ENCODE peak calls at places on chromosomes 4 and X, in seven cellular contexts. One of them, this sample, is unnamed.

GRCh38 chr4:146342600-146343192 is 128.4 kb downstream of the REELD1 start:
- DNase-seq in left ventricle myocardium inferior: no peak
- DNase-seq in endothelial cell: peak; percentile 11
- DNase-seq in heart right ventricle: no peak
- DNase-seq in fibroblast of the aortic adventitia: peak; percentile 71
- DNase-seq in psoas muscle: no peak
- DNase-seq in HFFc6: peak; percentile 29
- DNase-seq in this sample: peak; percentile 19

GRCh38 chrX:26373829-26374228 is 157.9 kb downstream of the MAGEB5 start:
- DNase-seq in left ventricle myocardium inferior: no peak
- DNase-seq in endothelial cell: no peak
- DNase-seq in heart right ventricle: no peak
- DNase-seq in fibroblast of the aortic adventitia: no peak
- DNase-seq in psoas muscle: no peak
- DNase-seq in HFFc6: no peak
- DNase-seq in this sample: no peak

GRCh38 chr4:76449824-76450223 is 14.8 kb downstream of the SHROOM3 start:
- DNase-seq in left ventricle myocardium inferior: no peak
- DNase-seq in endothelial cell: no peak
- DNase-seq in heart right ventricle: no peak
- DNase-seq in fibroblast of the aortic adventitia: peak; percentile 68
- DNase-seq in psoas muscle: no peak
- DNase-seq in HFFc6: no peak
- DNase-seq in this sample: no peak

GRCh38 chr4:141391293-141391692 is 170.6 kb downstream of the ZNF330 start:
- DNase-seq in left ventricle myocardium inferior: no peak
- DNase-seq in endothelial cell: no peak
- DNase-seq in heart right ventricle: no peak
- DNase-seq in fibroblast of the aortic adventitia: no peak
- DNase-seq in psoas muscle: no peak
- DNase-seq in HFFc6: peak; percentile 24
- DNase-seq in this sample: no peak

GRCh38 chr4:129708776-129709175 is 612.8 kb downstream of the C4orf33 start:
- DNase-seq in left ventricle myocardium inferior: no peak
- DNase-seq in endothelial cell: no peak
- DNase-seq in heart right ventricle: no peak
- DNase-seq in fibroblast of the aortic adventitia: no peak
- DNase-seq in psoas muscle: no peak
- DNase-seq in HFFc6: no peak
- DNase-seq in this sample: no peak

GRCh38 chr4:834368-835147 is 8.6 kb upstream of the CPLX1 start:
- DNase-seq in left ventricle myocardium inferior: no peak
- DNase-seq in endothelial cell: no peak
- DNase-seq in heart right ventricle: no peak
- DNase-seq in fibroblast of the aortic adventitia: no peak
- DNase-seq in psoas muscle: peak; percentile 40
- DNase-seq in HFFc6: no peak
- DNase-seq in this sample: no peak

GRCh38 chrX:48835524-48836329 is at the start of gene PCSK1N:
- DNase-seq in left ventricle myocardium inferior: no peak
- DNase-seq in endothelial cell: no peak
- DNase-seq in heart right ventricle: no peak
- DNase-seq in fibroblast of the aortic adventitia: no peak
- DNase-seq in psoas muscle: no peak
- DNase-seq in HFFc6: no peak
- DNase-seq in this sample: peak; percentile 81

GRCh38 chr4:152415980-152416379 is 119.9 kb downstream of the FBXW7 start:
- DNase-seq in left ventricle myocardium inferior: no peak
- DNase-seq in endothelial cell: no peak
- DNase-seq in heart right ventricle: no peak
- DNase-seq in fibroblast of the aortic adventitia: peak; percentile 37
- DNase-seq in psoas muscle: no peak
- DNase-seq in HFFc6: peak; percentile 65
- DNase-seq in this sample: no peak

GRCh38 chrX:73855546-73855945 is 292.5 kb downstream of the CHIC1 start:
- DNase-seq in left ventricle myocardium inferior: peak; percentile 19
- DNase-seq in endothelial cell: peak; percentile 61
- DNase-seq in heart right ventricle: peak; percentile 13
- DNase-seq in fibroblast of the aortic adventitia: peak; percentile 85
- DNase-seq in psoas muscle: peak; percentile 63
- DNase-seq in HFFc6: peak; percentile 45
- DNase-seq in this sample: peak; percentile 58

GRCh38 chr4:10703146-10703545 is 18.6 kb upstream of the CLNK start:
- DNase-seq in left ventricle myocardium inferior: no peak
- DNase-seq in endothelial cell: no peak
- DNase-seq in heart right ventricle: no peak
- DNase-seq in fibroblast of the aortic adventitia: no peak
- DNase-seq in psoas muscle: no peak
- DNase-seq in HFFc6: no peak
- DNase-seq in this sample: no peak

GRCh38 chr4:149723065-149723464 is 92.6 kb downstream of the IQCM start:
- DNase-seq in left ventricle myocardium inferior: no peak
- DNase-seq in endothelial cell: no peak
- DNase-seq in heart right ventricle: no peak
- DNase-seq in fibroblast of the aortic adventitia: no peak
- DNase-seq in psoas muscle: no peak
- DNase-seq in HFFc6: no peak
- DNase-seq in this sample: no peak

GRCh38 chrX:43504394-43504793 is 151.7 kb upstream of the MAOA start:
- DNase-seq in left ventricle myocardium inferior: no peak
- DNase-seq in endothelial cell: no peak
- DNase-seq in heart right ventricle: no peak
- DNase-seq in fibroblast of the aortic adventitia: no peak
- DNase-seq in psoas muscle: no peak
- DNase-seq in HFFc6: no peak
- DNase-seq in this sample: no peak

GRCh38 chr4:147548251-147548650 is 67.4 kb downstream of the EDNRA start:
- DNase-seq in left ventricle myocardium inferior: no peak
- DNase-seq in endothelial cell: no peak
- DNase-seq in heart right ventricle: no peak
- DNase-seq in fibroblast of the aortic adventitia: peak; percentile 47
- DNase-seq in psoas muscle: no peak
- DNase-seq in HFFc6: no peak
- DNase-seq in this sample: no peak

GRCh38 chrX:37685452-37686347 is at the start of gene XK:
- DNase-seq in left ventricle myocardium inferior: peak; percentile 33
- DNase-seq in endothelial cell: peak; percentile 45
- DNase-seq in heart right ventricle: peak; percentile 42
- DNase-seq in fibroblast of the aortic adventitia: peak; percentile 6
- DNase-seq in psoas muscle: peak; percentile 79
- DNase-seq in HFFc6: no peak
- DNase-seq in this sample: peak; percentile 75

GRCh38 chr4:179836179-179837075 is 2394.2 kb upstream of the AGA start:
- DNase-seq in left ventricle myocardium inferior: no peak
- DNase-seq in endothelial cell: no peak
- DNase-seq in heart right ventricle: no peak
- DNase-seq in fibroblast of the aortic adventitia: no peak
- DNase-seq in psoas muscle: no peak
- DNase-seq in HFFc6: no peak
- DNase-seq in this sample: no peak

GRCh38 chr4:171017596-171017995 is 795.6 kb upstream of the GALNTL6 start:
- DNase-seq in left ventricle myocardium inferior: no peak
- DNase-seq in endothelial cell: no peak
- DNase-seq in heart right ventricle: no peak
- DNase-seq in fibroblast of the aortic adventitia: no peak
- DNase-seq in psoas muscle: no peak
- DNase-seq in HFFc6: no peak
- DNase-seq in this sample: no peak

GRCh38 chrX:134604701-134605271 is 53.5 kb downstream of the PLAC1 start:
- DNase-seq in left ventricle myocardium inferior: peak; percentile 14
- DNase-seq in endothelial cell: no peak
- DNase-seq in heart right ventricle: no peak
- DNase-seq in fibroblast of the aortic adventitia: peak; percentile 74
- DNase-seq in psoas muscle: no peak
- DNase-seq in HFFc6: no peak
- DNase-seq in this sample: peak; percentile 39

GRCh38 chr4:128601992-128602695 is 207.4 kb upstream of the JADE1 start:
- DNase-seq in left ventricle myocardium inferior: peak; percentile 24
- DNase-seq in endothelial cell: no peak
- DNase-seq in heart right ventricle: peak; percentile 23
- DNase-seq in fibroblast of the aortic adventitia: peak; percentile 51
- DNase-seq in psoas muscle: no peak
- DNase-seq in HFFc6: peak; percentile 53
- DNase-seq in this sample: no peak

GRCh38 chr4:172892300-172892699 is 276.3 kb upstream of the GALNT7 start:
- DNase-seq in left ventricle myocardium inferior: no peak
- DNase-seq in endothelial cell: peak; percentile 14
- DNase-seq in heart right ventricle: no peak
- DNase-seq in fibroblast of the aortic adventitia: peak; percentile 22
- DNase-seq in psoas muscle: no peak
- DNase-seq in HFFc6: no peak
- DNase-seq in this sample: peak; percentile 10

GRCh38 chr4:133866328-133866699 is 335.3 kb downstream of the PABPC4L start:
- DNase-seq in left ventricle myocardium inferior: no peak
- DNase-seq in endothelial cell: no peak
- DNase-seq in heart right ventricle: no peak
- DNase-seq in fibroblast of the aortic adventitia: peak; percentile 65
- DNase-seq in psoas muscle: no peak
- DNase-seq in HFFc6: no peak
- DNase-seq in this sample: no peak

GRCh38 chrX:123807825-123808416 is 51.9 kb upstream of the XIAP start:
- DNase-seq in left ventricle myocardium inferior: no peak
- DNase-seq in endothelial cell: no peak
- DNase-seq in heart right ventricle: no peak
- DNase-seq in fibroblast of the aortic adventitia: peak; percentile 44
- DNase-seq in psoas muscle: no peak
- DNase-seq in HFFc6: peak; percentile 38
- DNase-seq in this sample: no peak

GRCh38 chrX:134669378-134670098 is 11.3 kb upstream of the PLAC1 start:
- DNase-seq in left ventricle myocardium inferior: peak; percentile 19
- DNase-seq in endothelial cell: no peak
- DNase-seq in heart right ventricle: peak; percentile 10
- DNase-seq in fibroblast of the aortic adventitia: peak; percentile 93
- DNase-seq in psoas muscle: peak; percentile 64
- DNase-seq in HFFc6: peak; percentile 89
- DNase-seq in this sample: no peak

GRCh38 chr4:175127314-175127713 is 209.2 kb downstream of the ADAM29 start:
- DNase-seq in left ventricle myocardium inferior: no peak
- DNase-seq in endothelial cell: no peak
- DNase-seq in heart right ventricle: no peak
- DNase-seq in fibroblast of the aortic adventitia: no peak
- DNase-seq in psoas muscle: no peak
- DNase-seq in HFFc6: no peak
- DNase-seq in this sample: no peak

DNA sequence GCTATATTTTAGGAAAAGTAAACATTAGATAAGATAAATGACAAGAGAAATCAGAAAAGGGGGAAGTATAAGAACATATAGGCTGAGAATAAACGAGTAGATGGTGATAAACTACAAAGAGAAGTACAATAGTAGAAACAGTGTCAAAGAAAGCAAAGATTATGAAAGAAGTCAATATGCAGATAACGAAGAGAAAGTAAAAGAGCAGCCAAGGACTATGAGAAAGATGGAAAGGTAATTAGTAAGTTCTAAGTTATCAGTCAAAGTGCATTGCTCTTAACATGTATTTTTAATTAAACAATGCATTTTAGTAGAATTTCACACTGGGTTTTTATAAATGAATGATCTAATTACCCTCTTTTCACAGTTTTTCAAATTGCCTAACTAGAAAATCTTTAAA is 1801.3 kb upstream of the PCDH10 start:
- DNase-seq in left ventricle myocardium inferior: no peak
- DNase-seq in endothelial cell: no peak
- DNase-seq in heart right ventricle: no peak
- DNase-seq in fibroblast of the aortic adventitia: no peak
- DNase-seq in psoas muscle: no peak
- DNase-seq in HFFc6: no peak
- DNase-seq in this sample: no peak
- TF ChIP-seq CTCF in left ventricle myocardium inferior: no peak
- TF ChIP-seq CTCF in endothelial cell: no peak
- TF ChIP-seq CTCF in heart right ventricle: no peak
- TF ChIP-seq CTCF in fibroblast of the aortic adventitia: no peak
- TF ChIP-seq CTCF in psoas muscle: no peak
- TF ChIP-seq CTCF in HFFc6: no peak
- TF ChIP-seq CTCF in this sample: no peak

DNA sequence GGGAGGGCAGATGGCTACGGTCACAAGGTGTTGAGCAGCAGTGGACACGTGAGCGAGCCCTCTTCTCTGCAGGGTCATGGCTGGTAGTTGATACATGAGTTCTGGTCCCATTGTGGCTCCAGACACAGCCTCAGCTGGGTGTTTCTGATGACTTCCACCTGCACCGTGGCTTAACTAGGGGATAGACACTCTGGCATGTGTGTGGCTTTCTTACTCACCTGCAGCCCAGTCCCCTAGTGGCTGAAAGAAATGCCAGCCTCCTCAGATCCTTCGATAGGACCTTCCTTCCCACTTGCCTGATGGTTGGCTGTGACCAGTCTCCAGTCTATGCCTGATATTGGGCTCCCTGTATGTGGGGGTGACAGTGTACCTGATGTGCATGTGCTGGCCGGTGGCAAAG is 5.0 kb downstream of the GPR78 start:
- DNase-seq in left ventricle myocardium inferior: no peak
- DNase-seq in endothelial cell: no peak
- DNase-seq in heart right ventricle: no peak
- DNase-seq in fibroblast of the aortic adventitia: no peak
- DNase-seq in psoas muscle: peak; percentile 17
- DNase-seq in HFFc6: no peak
- DNase-seq in this sample: no peak
- TF ChIP-seq CTCF in left ventricle myocardium inferior: no peak
- TF ChIP-seq CTCF in endothelial cell: peak; percentile 39
- TF ChIP-seq CTCF in heart right ventricle: no peak
- TF ChIP-seq CTCF in fibroblast of the aortic adventitia: no peak
- TF ChIP-seq CTCF in psoas muscle: no peak
- TF ChIP-seq CTCF in HFFc6: peak; percentile 46
- TF ChIP-seq CTCF in this sample: peak; percentile 30

DNA sequence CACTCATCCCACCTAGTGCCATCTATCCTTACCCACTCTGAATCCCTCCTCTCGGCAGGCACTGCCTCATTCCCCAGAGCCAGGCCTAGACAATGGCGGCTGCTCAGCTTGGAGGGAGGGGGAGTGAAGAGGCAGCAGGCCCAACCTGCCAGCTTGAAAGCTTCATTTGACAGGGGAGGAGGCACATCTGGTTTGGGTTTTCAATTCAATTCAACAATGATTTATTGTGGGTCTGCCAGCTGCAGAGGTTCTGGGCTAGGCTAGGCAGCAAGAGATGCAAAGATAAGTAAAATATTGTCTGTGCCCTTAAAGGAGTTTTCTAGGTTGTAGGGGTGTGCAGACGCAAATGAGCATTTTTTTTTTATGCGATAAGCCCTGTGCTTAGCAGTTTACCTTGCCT is 58.5 kb downstream of the RTL9 start:
- DNase-seq in left ventricle myocardium inferior: no peak
- DNase-seq in endothelial cell: no peak
- DNase-seq in heart right ventricle: no peak
- DNase-seq in fibroblast of the aortic adventitia: no peak
- DNase-seq in psoas muscle: no peak
- DNase-seq in HFFc6: no peak
- DNase-seq in this sample: no peak
- TF ChIP-seq CTCF in left ventricle myocardium inferior: no peak
- TF ChIP-seq CTCF in endothelial cell: no peak
- TF ChIP-seq CTCF in heart right ventricle: no peak
- TF ChIP-seq CTCF in fibroblast of the aortic adventitia: no peak
- TF ChIP-seq CTCF in psoas muscle: no peak
- TF ChIP-seq CTCF in HFFc6: no peak
- TF ChIP-seq CTCF in this sample: no peak

DNA sequence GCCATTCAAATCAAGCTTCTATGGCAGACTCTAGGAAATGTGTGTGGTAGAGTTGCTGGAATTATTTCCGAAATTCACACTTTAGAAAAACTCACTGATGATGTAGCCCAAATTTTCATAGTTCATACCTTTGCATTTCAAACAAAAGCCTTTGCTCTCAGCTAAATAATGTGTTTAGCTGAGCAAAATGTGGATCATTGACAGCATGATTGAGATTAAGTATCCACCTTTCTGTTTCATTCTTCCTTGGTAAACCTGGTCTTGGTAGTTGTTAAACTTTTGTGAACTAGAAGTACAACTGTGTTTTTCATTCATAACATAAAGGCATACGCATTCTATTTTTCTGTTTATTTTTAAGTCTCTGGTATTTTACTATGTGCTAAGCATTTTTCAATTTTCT is 7.2 kb downstream of the PCDH7 start:
- DNase-seq in left ventricle myocardium inferior: no peak
- DNase-seq in endothelial cell: no peak
- DNase-seq in heart right ventricle: no peak
- DNase-seq in fibroblast of the aortic adventitia: peak; percentile 18
- DNase-seq in psoas muscle: no peak
- DNase-seq in HFFc6: no peak
- DNase-seq in this sample: no peak
- TF ChIP-seq CTCF in left ventricle myocardium inferior: no peak
- TF ChIP-seq CTCF in endothelial cell: no peak
- TF ChIP-seq CTCF in heart right ventricle: no peak
- TF ChIP-seq CTCF in fibroblast of the aortic adventitia: no peak
- TF ChIP-seq CTCF in psoas muscle: no peak
- TF ChIP-seq CTCF in HFFc6: no peak
- TF ChIP-seq CTCF in this sample: no peak

This sample was measured in Calu3.